ENCODE peak calls at places on chromosomes 7 and 10, in six cellular contexts. Y, M, X, G, O and Z are unnamed samples.

GRCh38 chr10:7593068-7593467 is 73.7 kb downstream of the ITIH5 start:
- DNase-seq in Y (no peak), M (no peak), X (no peak), G (peak), O (no peak), Z (no peak)

GRCh38 chr7:109545686-109546085 is 976.0 kb downstream of the DNAJB9 start:
- DNase-seq in Y (no peak), M (no peak), X (no peak), G (no peak), O (no peak), Z (no peak)

GRCh38 chr7:30087371-30087770 is 47.4 kb upstream of the MTURN start:
- DNase-seq in Y (peak), M (no peak), X (no peak), G (no peak), O (no peak), Z (no peak)

GRCh38 chr10:131636841-131637724 is 263.7 kb upstream of the PPP2R2D start:
- DNase-seq in Y (no peak), M (no peak), X (peak), G (no peak), O (no peak), Z (no peak)

GRCh38 chr7:20514364-20514763 is 101.1 kb upstream of the ABCB5 start:
- DNase-seq in Y (no peak), M (no peak), X (no peak), G (no peak), O (peak), Z (no peak)

GRCh38 chr10:5588080-5588453 is 63.3 kb downstream of the CALML3 start:
- DNase-seq in Y (no peak), M (no peak), X (no peak), G (no peak), O (no peak), Z (no peak)

GRCh38 chr10:91759581-91759986 is 38.6 kb upstream of the TNKS2 start:
- DNase-seq in Y (peak), M (no peak), X (no peak), G (no peak), O (no peak), Z (no peak)

GRCh38 chr7:12949060-12950045 is 261.9 kb downstream of the ARL4A start:
- DNase-seq in Y (no peak), M (no peak), X (no peak), G (no peak), O (no peak), Z (no peak)

GRCh38 chr10:122301055-122301810 is 30.1 kb downstream of the BTBD16 start:
- DNase-seq in Y (no peak), M (no peak), X (no peak), G (peak), O (peak), Z (no peak)

GRCh38 chr10:107553470-107553869 is 389.0 kb upstream of the SORCS1 start:
- DNase-seq in Y (no peak), M (no peak), X (no peak), G (peak), O (no peak), Z (no peak)

GRCh38 chr10:71134732-71135211 is 77.6 kb upstream of the UNC5B start:
- DNase-seq in Y (no peak), M (no peak), X (no peak), G (no peak), O (no peak), Z (no peak)

GRCh38 chr10:79601939-79602338 is 8.8 kb upstream of the SFTPA1 start:
- DNase-seq in Y (peak), M (no peak), X (no peak), G (no peak), O (no peak), Z (no peak)

GRCh38 chr7:17506090-17506489 is 207.6 kb downstream of the AHR start:
- DNase-seq in Y (no peak), M (no peak), X (no peak), G (no peak), O (no peak), Z (no peak)

GRCh38 chr7:25615005-25615404 is 386.7 kb upstream of the NPVF start:
- DNase-seq in Y (no peak), M (no peak), X (no peak), G (no peak), O (no peak), Z (no peak)